ENCODE peak calls at places on chromosomes 13 and 19, in six cellular contexts. Y is HepG2, G is GM12878, S is GM12891, N is H1, L is K562. I is an unnamed sample.

GRCh38 chr13:28583661-28584091 is 75.3 kb upstream of the POMP start:
- DNase-seq in Y (no peak), G (no peak), S (no peak), N (no peak), L (peak; percentile 33), I (no peak)

GRCh38 chr13:110017379-110017778 is 231.0 kb upstream of the IRS2 start:
- DNase-seq in Y (no peak), G (no peak), S (no peak), N (peak; percentile 29), L (no peak), I (no peak)

GRCh38 chr13:50544226-50544625 is 299.3 kb downstream of the DLEU7 start:
- DNase-seq in Y (no peak), G (no peak), S (no peak), N (no peak), L (no peak), I (no peak)

GRCh38 chr13:79423801-79424642 is 18.0 kb upstream of the RBM26 start:
- DNase-seq in Y (peak; percentile 29), G (no peak), S (no peak), N (no peak), L (peak; percentile 18), I (no peak)

GRCh38 chr19:46347985-46348384 is 1.1 kb downstream of the PPP5C start:
- DNase-seq in Y (no peak), G (no peak), S (no peak), N (no peak), L (no peak), I (no peak)

GRCh38 chr13:114099918-114100445 is 32.4 kb downstream of the RASA3 start:
- DNase-seq in Y (peak; percentile 15), G (no peak), S (no peak), N (no peak), L (no peak), I (no peak)

GRCh38 chr13:109448629-109449028 is 337.8 kb downstream of the IRS2 start:
- DNase-seq in Y (no peak), G (no peak), S (no peak), N (no peak), L (no peak), I (no peak)

GRCh38 chr13:42747399-42747873 is 33.9 kb upstream of the FAM216B start:
- DNase-seq in Y (no peak), G (no peak), S (no peak), N (no peak), L (no peak), I (no peak)

GRCh38 chr13:113646376-113646775 is 11.6 kb downstream of the ATP4B start:
- DNase-seq in Y (no peak), G (no peak), S (no peak), N (no peak), L (no peak), I (no peak)

GRCh38 chr19:41649827-41650226 is 23.0 kb upstream of the CEACAM4 start:
- DNase-seq in Y (no peak), G (no peak), S (no peak), N (no peak), L (no peak), I (no peak)

GRCh38 chr19:27741236-27741635 is 1471.7 kb downstream of the UQCRFS1 start:
- DNase-seq in Y (no peak), G (no peak), S (no peak), N (no peak), L (no peak), I (no peak)

GRCh38 chr19:38384209-38385027 is 3.4 kb downstream of the GGN start:
- DNase-seq in Y (peak; percentile 24), G (no peak), S (no peak), N (no peak), L (peak; percentile 55), I (no peak)

GRCh38 chr13:24693862-24694471 is 13.8 kb downstream of the ATP12A start:
- DNase-seq in Y (peak; percentile 60), G (no peak), S (peak; percentile 63), N (no peak), L (peak; percentile 74), I (peak; percentile 54)

GRCh38 chr13:110676057-110676510 is 29.8 kb downstream of the CARS2 start:
- DNase-seq in Y (no peak), G (peak; percentile 73), S (peak; percentile 40), N (no peak), L (no peak), I (no peak)

GRCh38 chr19:35869327-35870123 is 1.2 kb downstream of the APLP1 start:
- DNase-seq in Y (peak; percentile 41), G (no peak), S (peak; percentile 87), N (peak; percentile 82), L (peak; percentile 89), I (peak; percentile 68)

GRCh38 chr19:13817615-13818371 is 22.6 kb downstream of the ZSWIM4 start:
- DNase-seq in Y (no peak), G (no peak), S (no peak), N (peak; percentile 98), L (peak; percentile 85), I (no peak)

GRCh38 chr13:112012004-112012704 is 54.8 kb upstream of the SOX1 start:
- DNase-seq in Y (no peak), G (no peak), S (no peak), N (no peak), L (no peak), I (no peak)

GRCh38 chr19:29565171-29565570 is 39.4 kb downstream of the VSTM2B start:
- DNase-seq in Y (no peak), G (no peak), S (no peak), N (no peak), L (no peak), I (no peak)

GRCh38 chr13:94217370-94217769 is 262.1 kb downstream of the DCT start:
- DNase-seq in Y (no peak), G (no peak), S (no peak), N (no peak), L (no peak), I (no peak)

GRCh38 chr13:53110614-53111013 is 82.0 kb downstream of the OLFM4 start:
- DNase-seq in Y (no peak), G (no peak), S (no peak), N (no peak), L (no peak), I (no peak)

GRCh38 chr19:3163230-3163886 is 15.2 kb upstream of the S1PR4 start:
- DNase-seq in Y (peak; percentile 46), G (no peak), S (peak; percentile 87), N (peak; percentile 53), L (peak; percentile 89), I (peak; percentile 95)

GRCh38 chr19:33630880-33631627 is 9.3 kb downstream of the CHST8 start:
- DNase-seq in Y (no peak), G (no peak), S (no peak), N (no peak), L (no peak), I (no peak)

DNA sequence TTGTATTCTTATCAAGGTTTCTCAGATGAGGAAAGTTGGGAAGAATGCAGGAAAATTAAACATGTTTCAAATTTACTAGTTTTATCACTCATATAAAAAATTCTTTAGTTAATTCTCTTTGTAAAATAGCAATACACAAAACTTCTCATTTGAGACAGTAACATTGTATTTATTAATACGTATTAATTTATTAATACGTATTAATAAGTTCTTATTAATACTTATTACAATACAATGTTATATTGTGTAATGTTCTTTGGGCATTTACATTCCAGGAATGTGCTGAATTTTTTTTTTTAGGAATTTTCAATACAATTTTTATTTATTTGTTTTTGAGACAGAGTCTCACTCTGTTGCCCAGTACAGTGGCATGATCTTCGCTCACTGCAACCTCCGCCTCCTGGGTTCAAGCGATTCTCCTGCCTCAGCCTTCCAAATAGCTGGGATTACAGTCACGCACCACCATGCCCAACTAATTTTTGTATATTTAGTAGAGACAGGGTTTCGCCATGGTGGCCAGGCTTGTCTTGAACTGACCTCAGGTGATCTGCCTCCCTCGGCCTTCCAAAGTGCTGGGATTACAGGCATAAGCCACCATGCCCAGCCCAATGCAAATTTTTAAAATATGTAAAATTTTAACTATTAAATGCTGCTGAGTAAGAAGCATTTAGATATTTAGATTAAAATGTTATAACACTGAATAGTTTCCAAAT is 31.6 kb downstream of the MBNL2 start:
- DNase-seq in Y (no peak), G (no peak), S (no peak), N (no peak), L (no peak), I (no peak)
- TF ChIP-seq POLR2AphosphoS5 in Y (no peak), G (no peak), S (no peak), N (no peak), L (no peak), I (no peak)

DNA sequence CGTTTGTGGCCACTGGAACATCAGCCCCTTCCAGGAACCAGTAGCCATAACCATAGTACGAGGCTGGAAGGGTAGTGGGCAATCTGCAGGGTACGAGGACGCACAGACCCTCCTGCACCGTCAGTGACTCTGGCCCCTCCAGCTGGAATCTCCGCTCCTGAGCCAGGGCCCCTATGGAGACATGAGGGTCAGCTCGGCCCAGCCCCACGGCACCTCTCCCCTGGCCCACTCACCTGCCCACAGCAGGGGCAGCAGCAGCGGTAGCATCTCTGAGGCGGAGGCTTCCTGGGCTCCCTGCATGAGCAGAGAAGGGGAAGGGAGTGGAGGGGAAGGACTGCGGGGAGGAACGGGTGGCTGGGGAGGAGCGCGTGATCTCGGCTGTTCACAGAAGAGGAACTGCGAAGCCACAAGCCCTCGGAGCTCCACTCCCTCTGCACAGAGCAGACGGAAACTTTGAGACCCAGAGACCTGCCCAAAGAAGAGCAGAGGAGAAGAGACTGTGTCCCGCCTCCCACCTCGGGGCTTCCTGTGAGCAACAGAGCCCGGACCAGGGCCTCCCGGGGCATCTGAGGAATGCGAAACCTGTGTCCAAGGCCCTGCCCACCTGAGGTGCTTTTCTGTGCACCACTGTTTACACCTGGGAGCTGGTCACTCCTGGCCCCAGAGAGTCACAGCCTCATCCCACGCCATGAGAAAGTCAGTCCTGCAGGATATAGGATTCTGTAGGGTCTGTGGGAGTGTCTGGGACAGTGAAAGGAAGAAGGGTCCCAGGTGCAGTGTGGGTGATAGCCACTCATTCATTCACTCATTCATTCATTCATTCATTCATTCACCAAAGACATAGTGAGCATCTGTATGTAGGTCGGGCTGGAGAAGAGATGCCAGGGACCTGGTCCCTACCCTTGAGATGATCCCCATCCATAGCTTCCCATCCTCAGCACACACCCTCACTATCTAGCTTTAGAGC is at the start of gene SIGLEC6:
- DNase-seq in Y (no peak), G (peak; percentile 25), S (peak; percentile 57), N (no peak), L (no peak), I (peak; percentile 54)
- TF ChIP-seq POLR2A in Y (no peak), G (no peak), S (no peak), N (no peak), L (no peak), I (no peak)

GRCh38 chr13:48531416-48532145 is 1.3 kb downstream of the RCBTB2 start:
- DNase-seq in Y (peak; percentile 13), G (peak; percentile 38), S (no peak), N (no peak), L (no peak), I (no peak)
- TF ChIP-seq TAF1 in Y (no peak), G (no peak), S (no peak), N (no peak), L (no peak), I (no peak)

DNA sequence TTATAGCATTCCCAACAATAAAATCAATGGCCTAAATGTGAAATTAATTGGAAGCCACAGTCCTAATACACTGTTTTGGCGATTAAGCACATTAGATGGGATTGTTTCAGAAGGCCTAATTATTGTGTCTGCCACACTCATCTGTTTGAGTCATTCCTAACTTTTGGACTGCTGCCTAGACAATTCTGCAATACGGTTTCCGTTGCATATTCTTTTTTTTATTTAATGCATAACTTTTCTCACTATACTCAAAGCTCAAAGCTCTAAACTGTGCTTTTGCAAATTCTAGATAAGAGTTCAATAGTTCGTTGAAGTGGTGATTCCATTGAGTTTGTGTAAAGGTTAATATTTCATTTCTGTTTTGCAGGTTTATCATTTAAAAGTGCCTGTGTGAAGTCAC is 53.1 kb downstream of the MBNL2 start:
- DNase-seq in Y (peak; percentile 57), G (no peak), S (no peak), N (no peak), L (no peak), I (no peak)
- TF ChIP-seq POLR2AphosphoS5 in Y (no peak), G (no peak), S (no peak), N (no peak), L (no peak), I (no peak)